ENCODE peak calls at places on chromosomes 11 and 22, in eight cellular contexts. M is psoas muscle, N is C1 segment of cervical spinal cord, Y is OCI-LY7, H is cardiac muscle cell, W is mucosa of gallbladder, X is EL, G is NAMALWA. L is an unnamed sample.
A peak's percentile ranks its signal among the peaks of the same experiment; 100 is the strongest.

GRCh38 chr11:47186076-47186936 is at the start of gene PACSIN3:
- DNase-seq in W (no peak), M (peak; percentile 83), N (no peak), X (peak; percentile 67), G (no peak), H (peak; percentile 73), Y (no peak), L (no peak)

GRCh38 chr11:61551630-61552029 is 29.2 kb downstream of the SYT7 start:
- DNase-seq in W (no peak), N (peak; percentile 43), H (no peak), G (no peak), Y (no peak), M (no peak), X (peak; percentile 68), L (no peak)

GRCh38 chr11:127259118-127259517 is 258.5 kb upstream of the KIRREL3 start:
- DNase-seq in Y (no peak), W (no peak), N (no peak), H (no peak), M (no peak), X (no peak), G (no peak), L (no peak)

GRCh38 chr22:32106930-32107329 is 52.2 kb downstream of the C22orf42 start:
- DNase-seq in H (peak; percentile 75), X (no peak), M (no peak), W (no peak), Y (peak; percentile 4), N (no peak), G (peak; percentile 17), L (no peak)

GRCh38 chr22:49449811-49450386 is 377.8 kb downstream of the BRD1 start:
- DNase-seq in H (peak; percentile 31), X (no peak), Y (no peak), N (no peak), M (no peak), W (no peak), G (no peak), L (no peak)

GRCh38 chr11:123438191-123438627 is 8.1 kb downstream of the GRAMD1B start:
- DNase-seq in W (no peak), M (no peak), X (peak; percentile 46), Y (no peak), G (no peak), H (no peak), N (no peak), L (no peak)

GRCh38 chr22:42697542-42698013 is 23.1 kb downstream of the A4GALT start:
- DNase-seq in G (no peak), W (no peak), X (peak; percentile 86), N (no peak), M (peak; percentile 97), H (peak; percentile 96), Y (no peak), L (no peak)

GRCh38 chr11:21401496-21401895 is 732.1 kb downstream of the NELL1 start:
- DNase-seq in M (no peak), W (no peak), Y (no peak), N (no peak), G (no peak), X (no peak), H (no peak), L (no peak)

GRCh38 chr22:35914665-35915476 is 113.8 kb downstream of the RBFOX2 start:
- DNase-seq in M (peak; percentile 55), Y (peak; percentile 70), G (peak; percentile 40), X (peak; percentile 91), N (peak; percentile 67), H (peak; percentile 92), W (peak; percentile 84), L (peak; percentile 82)

GRCh38 chr11:61297741-61298140 is 2.6 kb upstream of the VWCE start:
- DNase-seq in Y (no peak), W (no peak), N (no peak), X (peak; percentile 93), M (peak; percentile 65), G (no peak), H (no peak), L (no peak)

GRCh38 chr11:17473071-17473744 is 3.4 kb downstream of the ABCC8 start:
- DNase-seq in Y (no peak), H (peak; percentile 65), X (peak; percentile 51), N (no peak), W (no peak), M (no peak), G (no peak), L (no peak)